ENCODE peak calls at places on chromosomes 4 and X, in eight cellular contexts. One of them, this sample, is unnamed. For H3K9me3, the result is how much of the 10 kb centered on the place peaks cover.

GRCh38 chr4:152348670-152349069 is 187.2 kb downstream of the FBXW7 start:
- DNase-seq in uterus: no peak
- DNase-seq in spleen: no peak
- DNase-seq in Peyer's patch: no peak
- DNase-seq in fibroblast of lung: no peak
- DNase-seq in CD8-positive, alpha-beta T cell: no peak
- DNase-seq in ascending aorta: no peak
- DNase-seq in suprapubic skin: no peak
- DNase-seq in this sample: no peak

GRCh38 chr4:76950052-76950845 is 697 bp downstream of the SEPTIN11 start:
- DNase-seq in uterus: peak
- DNase-seq in spleen: peak
- DNase-seq in Peyer's patch: peak
- DNase-seq in fibroblast of lung: peak
- DNase-seq in CD8-positive, alpha-beta T cell: peak
- DNase-seq in ascending aorta: no peak
- DNase-seq in suprapubic skin: peak
- DNase-seq in this sample: peak

GRCh38 chr4:76923619-76924357 is 25.8 kb upstream of the SEPTIN11 start:
- DNase-seq in uterus: no peak
- DNase-seq in spleen: no peak
- DNase-seq in Peyer's patch: no peak
- DNase-seq in fibroblast of lung: no peak
- DNase-seq in CD8-positive, alpha-beta T cell: no peak
- DNase-seq in ascending aorta: no peak
- DNase-seq in suprapubic skin: no peak
- DNase-seq in this sample: no peak

GRCh38 chrX:73943572-73943899 is 360.4 kb upstream of the ZCCHC13 start:
- DNase-seq in uterus: no peak
- DNase-seq in spleen: no peak
- DNase-seq in Peyer's patch: no peak
- DNase-seq in fibroblast of lung: no peak
- DNase-seq in CD8-positive, alpha-beta T cell: no peak
- DNase-seq in ascending aorta: no peak
- DNase-seq in suprapubic skin: no peak
- DNase-seq in this sample: no peak

GRCh38 chr4:146342600-146343192 is 128.4 kb downstream of the REELD1 start:
- DNase-seq in uterus: no peak
- DNase-seq in spleen: no peak
- DNase-seq in Peyer's patch: no peak
- DNase-seq in fibroblast of lung: peak
- DNase-seq in CD8-positive, alpha-beta T cell: no peak
- DNase-seq in ascending aorta: no peak
- DNase-seq in suprapubic skin: no peak
- DNase-seq in this sample: no peak

GRCh38 chrX:4674028-4674782 is 960.8 kb upstream of the PRKX start:
- DNase-seq in uterus: no peak
- DNase-seq in spleen: no peak
- DNase-seq in Peyer's patch: no peak
- DNase-seq in fibroblast of lung: no peak
- DNase-seq in CD8-positive, alpha-beta T cell: no peak
- DNase-seq in ascending aorta: no peak
- DNase-seq in suprapubic skin: no peak
- DNase-seq in this sample: no peak

GRCh38 chrX:72060196-72060974 is 71.3 kb downstream of the RTL5 start:
- DNase-seq in uterus: no peak
- DNase-seq in spleen: no peak
- DNase-seq in Peyer's patch: no peak
- DNase-seq in fibroblast of lung: no peak
- DNase-seq in CD8-positive, alpha-beta T cell: no peak
- DNase-seq in ascending aorta: no peak
- DNase-seq in suprapubic skin: no peak
- DNase-seq in this sample: no peak

GRCh38 chr4:170025523-170026252 is 507 bp downstream of the MFAP3L start:
- DNase-seq in uterus: peak
- DNase-seq in spleen: no peak
- DNase-seq in Peyer's patch: no peak
- DNase-seq in fibroblast of lung: peak
- DNase-seq in CD8-positive, alpha-beta T cell: no peak
- DNase-seq in ascending aorta: no peak
- DNase-seq in suprapubic skin: no peak
- DNase-seq in this sample: no peak

GRCh38 chr4:40055873-40056721 is 553 bp upstream of the N4BP2 start:
- DNase-seq in uterus: peak
- DNase-seq in spleen: peak
- DNase-seq in Peyer's patch: peak
- DNase-seq in fibroblast of lung: peak
- DNase-seq in CD8-positive, alpha-beta T cell: peak
- DNase-seq in ascending aorta: no peak
- DNase-seq in suprapubic skin: peak
- DNase-seq in this sample: peak

GRCh38 chrX:137771537-137771936 is 205.6 kb downstream of the ZIC3 start:
- DNase-seq in uterus: no peak
- DNase-seq in spleen: no peak
- DNase-seq in Peyer's patch: no peak
- DNase-seq in fibroblast of lung: no peak
- DNase-seq in CD8-positive, alpha-beta T cell: no peak
- DNase-seq in ascending aorta: no peak
- DNase-seq in suprapubic skin: no peak
- DNase-seq in this sample: no peak

GRCh38 chrX:78375894-78376293 is 48.5 kb upstream of the CYSLTR1 start:
- DNase-seq in uterus: no peak
- DNase-seq in spleen: no peak
- DNase-seq in Peyer's patch: no peak
- DNase-seq in fibroblast of lung: no peak
- DNase-seq in CD8-positive, alpha-beta T cell: no peak
- DNase-seq in ascending aorta: no peak
- DNase-seq in suprapubic skin: no peak
- DNase-seq in this sample: no peak

GRCh38 chr4:77269505-77269904 is 112.5 kb downstream of the CCNG2 start:
- DNase-seq in uterus: no peak
- DNase-seq in spleen: no peak
- DNase-seq in Peyer's patch: no peak
- DNase-seq in fibroblast of lung: no peak
- DNase-seq in CD8-positive, alpha-beta T cell: no peak
- DNase-seq in ascending aorta: no peak
- DNase-seq in suprapubic skin: no peak
- DNase-seq in this sample: no peak

GRCh38 chrX:105221374-105221773 is 880 bp upstream of the TEX13A start:
- DNase-seq in uterus: no peak
- DNase-seq in spleen: no peak
- DNase-seq in Peyer's patch: no peak
- DNase-seq in fibroblast of lung: no peak
- DNase-seq in CD8-positive, alpha-beta T cell: no peak
- DNase-seq in ascending aorta: no peak
- DNase-seq in suprapubic skin: no peak
- DNase-seq in this sample: no peak

GRCh38 chrX:15674514-15674898 is 9.9 kb upstream of the CLTRN start:
- DNase-seq in uterus: peak
- DNase-seq in spleen: peak
- DNase-seq in Peyer's patch: peak
- DNase-seq in fibroblast of lung: peak
- DNase-seq in CD8-positive, alpha-beta T cell: no peak
- DNase-seq in ascending aorta: peak
- DNase-seq in suprapubic skin: peak
- DNase-seq in this sample: peak

GRCh38 chr4:177441061-177441802 is 1.0 kb downstream of the AGA start:
- DNase-seq in uterus: no peak
- DNase-seq in spleen: no peak
- DNase-seq in Peyer's patch: no peak
- DNase-seq in fibroblast of lung: peak
- DNase-seq in CD8-positive, alpha-beta T cell: no peak
- DNase-seq in ascending aorta: no peak
- DNase-seq in suprapubic skin: no peak
- DNase-seq in this sample: no peak

GRCh38 chrX:53071604-53072417 is 10.4 kb upstream of the TSPYL2 start:
- DNase-seq in uterus: peak
- DNase-seq in spleen: peak
- DNase-seq in Peyer's patch: peak
- DNase-seq in fibroblast of lung: peak
- DNase-seq in CD8-positive, alpha-beta T cell: no peak
- DNase-seq in ascending aorta: peak
- DNase-seq in suprapubic skin: peak
- DNase-seq in this sample: peak

GRCh38 chr4:129239088-129239487 is 143.1 kb downstream of the C4orf33 start:
- DNase-seq in uterus: peak
- DNase-seq in spleen: no peak
- DNase-seq in Peyer's patch: no peak
- DNase-seq in fibroblast of lung: peak
- DNase-seq in CD8-positive, alpha-beta T cell: no peak
- DNase-seq in ascending aorta: no peak
- DNase-seq in suprapubic skin: no peak
- DNase-seq in this sample: no peak

GRCh38 chr4:5133201-5133600 is 81.9 kb downstream of the STK32B start:
- DNase-seq in uterus: no peak
- DNase-seq in spleen: no peak
- DNase-seq in Peyer's patch: no peak
- DNase-seq in fibroblast of lung: no peak
- DNase-seq in CD8-positive, alpha-beta T cell: no peak
- DNase-seq in ascending aorta: no peak
- DNase-seq in suprapubic skin: no peak
- DNase-seq in this sample: no peak

GRCh38 chr4:113094802-113095201 is 45.3 kb downstream of the ANK2 start:
- DNase-seq in uterus: no peak
- DNase-seq in spleen: no peak
- DNase-seq in Peyer's patch: no peak
- DNase-seq in fibroblast of lung: peak
- DNase-seq in CD8-positive, alpha-beta T cell: no peak
- DNase-seq in ascending aorta: no peak
- DNase-seq in suprapubic skin: no peak
- DNase-seq in this sample: no peak

GRCh38 chr4:72352746-72353145 is 216.3 kb downstream of the ADAMTS3 start:
- DNase-seq in uterus: no peak
- DNase-seq in spleen: no peak
- DNase-seq in Peyer's patch: no peak
- DNase-seq in fibroblast of lung: no peak
- DNase-seq in CD8-positive, alpha-beta T cell: no peak
- DNase-seq in ascending aorta: no peak
- DNase-seq in suprapubic skin: no peak
- DNase-seq in this sample: no peak

GRCh38 chr4:104491396-104491821 is 3.3 kb downstream of the CXXC4 start:
- DNase-seq in uterus: peak
- DNase-seq in spleen: peak
- DNase-seq in Peyer's patch: peak
- DNase-seq in fibroblast of lung: peak
- DNase-seq in CD8-positive, alpha-beta T cell: no peak
- DNase-seq in ascending aorta: no peak
- DNase-seq in suprapubic skin: no peak
- DNase-seq in this sample: peak

GRCh38 chrX:74349387-74349786 is 45.4 kb downstream of the ZCCHC13 start:
- DNase-seq in uterus: no peak
- DNase-seq in spleen: no peak
- DNase-seq in Peyer's patch: no peak
- DNase-seq in fibroblast of lung: peak
- DNase-seq in CD8-positive, alpha-beta T cell: no peak
- DNase-seq in ascending aorta: no peak
- DNase-seq in suprapubic skin: no peak
- DNase-seq in this sample: no peak

DNA sequence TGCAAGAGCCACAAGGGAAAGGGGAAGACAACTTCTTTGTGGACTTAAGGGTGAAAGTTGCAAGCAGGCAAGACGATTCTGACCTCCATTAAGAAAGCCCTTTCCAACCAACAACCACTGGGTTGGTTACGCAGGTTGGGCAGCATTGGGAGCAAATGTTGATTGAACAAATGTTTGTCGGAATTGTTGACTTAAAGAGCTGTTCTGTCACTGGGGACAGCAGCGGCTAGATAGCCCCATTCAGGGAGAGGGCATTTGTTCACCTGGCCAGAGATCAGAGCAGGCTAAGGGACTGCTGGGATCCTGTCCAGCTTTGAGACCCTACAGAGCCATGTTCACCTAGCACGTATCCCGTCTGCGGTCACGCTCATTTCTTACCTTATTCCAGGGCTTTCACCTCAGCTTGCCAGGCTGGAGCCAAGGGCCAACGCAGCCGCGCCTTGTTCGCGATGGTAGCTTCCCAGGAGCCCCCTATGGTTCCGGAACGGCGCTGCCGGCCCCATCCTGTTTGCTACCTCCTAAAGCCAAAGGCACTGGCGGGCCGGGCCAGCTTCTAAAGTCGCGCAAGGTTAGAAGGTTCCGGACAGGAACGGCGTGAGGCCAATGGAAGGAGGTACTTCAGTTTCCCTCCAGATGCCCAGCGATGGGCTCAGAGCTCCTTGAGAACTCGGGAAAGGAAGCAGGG is 24.6 kb downstream of the F9 start:
- DNase-seq in uterus: no peak
- DNase-seq in spleen: no peak
- DNase-seq in Peyer's patch: no peak
- DNase-seq in fibroblast of lung: no peak
- DNase-seq in CD8-positive, alpha-beta T cell: no peak
- DNase-seq in ascending aorta: no peak
- DNase-seq in suprapubic skin: no peak
- DNase-seq in this sample: no peak
- H3K27ac ChIP-seq in uterus: no peak
- H3K27ac ChIP-seq in spleen: no peak
- H3K27ac ChIP-seq in Peyer's patch: no peak
- H3K27ac ChIP-seq in fibroblast of lung: no peak
- H3K27ac ChIP-seq in CD8-positive, alpha-beta T cell: no peak
- H3K27ac ChIP-seq in ascending aorta: no peak
- H3K27ac ChIP-seq in suprapubic skin: no peak
- H3K27ac ChIP-seq in this sample: no peak

DNA sequence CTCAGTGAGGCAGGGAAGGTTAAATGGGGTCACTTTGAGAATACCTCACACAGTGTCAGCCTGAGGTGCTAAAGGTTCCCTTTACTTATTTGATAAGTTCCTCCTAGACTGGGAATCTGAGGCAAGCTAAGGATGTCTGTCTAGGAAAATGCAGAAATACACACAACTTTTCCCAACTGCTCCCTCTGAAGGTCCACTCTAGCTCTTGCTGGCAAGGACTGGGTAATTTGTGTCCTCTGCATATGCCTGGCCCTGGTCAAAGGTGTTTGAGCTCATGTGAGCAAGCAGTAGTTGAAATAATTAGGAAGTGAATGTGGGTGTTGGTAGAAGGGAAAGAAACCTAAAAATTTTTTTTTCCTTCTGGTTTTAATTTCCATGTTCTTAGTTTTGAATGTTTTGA is 21.3 kb downstream of the TXLNG start:
- DNase-seq in uterus: no peak
- DNase-seq in spleen: no peak
- DNase-seq in Peyer's patch: no peak
- DNase-seq in fibroblast of lung: peak
- DNase-seq in CD8-positive, alpha-beta T cell: no peak
- DNase-seq in ascending aorta: no peak
- DNase-seq in suprapubic skin: no peak
- DNase-seq in this sample: no peak
- TF ChIP-seq CTCF in uterus: no peak
- TF ChIP-seq CTCF in spleen: no peak
- TF ChIP-seq CTCF in Peyer's patch: peak
- TF ChIP-seq CTCF in fibroblast of lung: no peak
- TF ChIP-seq CTCF in CD8-positive, alpha-beta T cell: no peak
- TF ChIP-seq CTCF in ascending aorta: no peak
- TF ChIP-seq CTCF in suprapubic skin: no peak
- TF ChIP-seq CTCF in this sample: no peak

GRCh38 chr4:6767341-6767724 is 15.2 kb upstream of the KIAA0232 start:
- DNase-seq in uterus: no peak
- DNase-seq in spleen: no peak
- DNase-seq in Peyer's patch: no peak
- DNase-seq in fibroblast of lung: no peak
- DNase-seq in CD8-positive, alpha-beta T cell: no peak
- DNase-seq in ascending aorta: no peak
- DNase-seq in suprapubic skin: no peak
- DNase-seq in this sample: no peak
- H3K9me3 ChIP-seq in uterus: under half
- H3K9me3 ChIP-seq in spleen: under half
- H3K9me3 ChIP-seq in Peyer's patch: under half
- H3K9me3 ChIP-seq in fibroblast of lung: under half
- H3K9me3 ChIP-seq in CD8-positive, alpha-beta T cell: under half
- H3K9me3 ChIP-seq in ascending aorta: under half
- H3K9me3 ChIP-seq in suprapubic skin: under half
- H3K9me3 ChIP-seq in this sample: under half

GRCh38 chrX:124194903-124195302 is 137.6 kb upstream of the TEX13D start:
- DNase-seq in uterus: no peak
- DNase-seq in spleen: no peak
- DNase-seq in Peyer's patch: no peak
- DNase-seq in fibroblast of lung: peak
- DNase-seq in CD8-positive, alpha-beta T cell: no peak
- DNase-seq in ascending aorta: no peak
- DNase-seq in suprapubic skin: no peak
- DNase-seq in this sample: no peak
- H3K27ac ChIP-seq in uterus: no peak
- H3K27ac ChIP-seq in spleen: no peak
- H3K27ac ChIP-seq in Peyer's patch: no peak
- H3K27ac ChIP-seq in fibroblast of lung: no peak
- H3K27ac ChIP-seq in CD8-positive, alpha-beta T cell: no peak
- H3K27ac ChIP-seq in ascending aorta: no peak
- H3K27ac ChIP-seq in suprapubic skin: no peak
- H3K27ac ChIP-seq in this sample: no peak

This sample was measured in CD4-positive, alpha-beta T cell.